ENCODE peak calls at places on chromosomes 13 and 19, in five cellular contexts. B is heart right ventricle, U is left lung, X is A549, M is cardiac fibroblast. K is an unnamed sample.

GRCh38 chr13:42750858-42751257 is 30.5 kb upstream of the FAM216B start:
- DNase-seq in B (no peak), M (no peak), U (no peak), X (no peak), K (no peak)

GRCh38 chr19:43634516-43634876 is 5.2 kb downstream of the CADM4 start:
- DNase-seq in X (no peak), U (no peak), M (no peak), B (no peak), K (no peak)

GRCh38 chr13:87810391-87810801 is 139.2 kb downstream of the SLITRK5 start:
- DNase-seq in X (peak), U (no peak), M (no peak), B (no peak), K (no peak)

GRCh38 chr13:113914333-113915011 is 50.6 kb upstream of the GAS6 start:
- DNase-seq in U (no peak), X (no peak), M (no peak), B (no peak), K (no peak)

GRCh38 chr19:2552859-2553258 is 76.9 kb downstream of the GADD45B start:
- DNase-seq in B (no peak), U (no peak), M (peak), X (no peak), K (peak)

GRCh38 chr13:30785146-30785845 is 50.0 kb downstream of the ALOX5AP start:
- DNase-seq in M (no peak), B (no peak), U (no peak), X (no peak), K (no peak)

GRCh38 chr19:15323496-15324235 is 8.7 kb downstream of the BRD4 start:
- DNase-seq in U (no peak), B (peak), M (peak), X (no peak), K (peak)

GRCh38 chr19:5117421-5117820 is 148.5 kb downstream of the KDM4B start:
- DNase-seq in M (no peak), B (no peak), U (no peak), X (no peak), K (no peak)

GRCh38 chr13:51267581-51267980 is 45.4 kb downstream of the FAM124A start:
- DNase-seq in M (peak), X (no peak), B (no peak), U (no peak), K (no peak)

GRCh38 chr19:4896372-4896771 is 6.3 kb downstream of the ARRDC5 start:
- DNase-seq in U (no peak), B (no peak), X (peak), M (peak), K (peak)

GRCh38 chr13:18998389-18998788 is 183.2 kb downstream of the TUBA3C start:
- DNase-seq in U (no peak), X (no peak), B (no peak), M (no peak), K (no peak)

GRCh38 chr13:74111901-74112824 is 22.0 kb downstream of the KLF12 start:
- DNase-seq in M (no peak), U (no peak), X (no peak), B (no peak), K (no peak)

GRCh38 chr13:24511019-24511823 is 1.4 kb downstream of the PARP4 start:
- DNase-seq in B (no peak), M (peak), U (no peak), X (peak), K (peak)

GRCh38 chr13:76708138-76708537 is 178.1 kb downstream of the KCTD12 start:
- DNase-seq in U (no peak), M (no peak), X (no peak), B (no peak), K (no peak)

GRCh38 chr19:6613711-6614110 is 22.8 kb upstream of the CD70 start:
- DNase-seq in X (no peak), U (no peak), B (no peak), M (peak), K (no peak)

GRCh38 chr13:75050419-75051066 is 431.4 kb downstream of the TBC1D4 start:
- DNase-seq in X (no peak), U (no peak), B (no peak), M (peak), K (no peak)

GRCh38 chr19:4064551-4065260 is 2.0 kb downstream of the ZBTB7A start:
- DNase-seq in U (peak), X (no peak), B (peak), M (no peak), K (peak)

GRCh38 chr19:16519230-16519687 is 23.0 kb downstream of the CHERP start:
- DNase-seq in U (no peak), X (no peak), B (no peak), M (no peak), K (no peak)

GRCh38 chr19:55528030-55528801 is 8.7 kb downstream of the SBK2 start:
- DNase-seq in B (no peak), U (no peak), M (no peak), X (peak), K (no peak)

GRCh38 chr13:113178070-113178895 is 19.8 kb downstream of the PROZ start:
- DNase-seq in B (no peak), U (no peak), M (peak), X (no peak), K (no peak)

GRCh38 chr13:112032186-112032835 is 34.6 kb upstream of the SOX1 start:
- DNase-seq in M (peak), U (no peak), B (no peak), X (no peak), K (peak)

GRCh38 chr13:57878291-57878690 is 246.7 kb downstream of the PCDH17 start:
- DNase-seq in M (peak), U (no peak), X (no peak), B (no peak), K (no peak)

GRCh38 chr13:30394798-30395191 is 27.5 kb upstream of the UBE2L5 start:
- DNase-seq in X (no peak), M (peak), B (no peak), U (no peak), K (peak)

GRCh38 chr19:19120308-19121156 is 17.7 kb downstream of the TMEM161A start:
- DNase-seq in X (peak), U (peak), M (peak), B (peak), K (peak)

GRCh38 chr19:51830263-51830662 is 35.3 kb downstream of the FPR3 start:
- DNase-seq in M (peak), B (no peak), U (no peak), X (no peak), K (peak)

GRCh38 chr19:5155586-5156210 is 184.9 kb downstream of the PTPRS start:
- DNase-seq in M (no peak), U (no peak), B (no peak), X (no peak), K (no peak)

GRCh38 chr13:74683411-74683810 is 549.2 kb upstream of the KLF12 start:
- DNase-seq in M (peak), X (no peak), B (no peak), U (no peak), K (no peak)

GRCh38 chr13:111486331-111486730 is 165.9 kb downstream of the TEX29 start:
- DNase-seq in U (peak), X (no peak), M (no peak), B (no peak), K (no peak)

GRCh38 chr19:40555978-40556689 is 20.5 kb upstream of the SHKBP1 start:
- DNase-seq in X (no peak), B (no peak), U (no peak), M (no peak), K (no peak)

GRCh38 chr19:11335449-11336146 is 3.9 kb downstream of the RAB3D start:
- DNase-seq in X (no peak), M (no peak), B (no peak), U (no peak), K (no peak)

GRCh38 chr19:29385191-29385795 is 140.5 kb upstream of the VSTM2B start:
- DNase-seq in U (no peak), X (no peak), B (no peak), M (no peak), K (no peak)

GRCh38 chr13:79455331-79455730 is 25.6 kb upstream of the NDFIP2 start:
- DNase-seq in U (no peak), X (no peak), M (peak), B (no peak), K (no peak)

GRCh38 chr13:108549989-108550388 is 79.4 kb upstream of the MYO16 start:
- DNase-seq in M (no peak), B (no peak), X (no peak), U (no peak), K (no peak)

GRCh38 chr19:10192922-10193321 is 1.8 kb downstream of the DNMT1 start:
- DNase-seq in U (no peak), B (no peak), X (no peak), M (no peak), K (no peak)
- H3K4me3 ChIP-seq in U (no peak), B (no peak), X (peak), M (peak), K (peak)

GRCh38 chr19:35023428-35023827 is 6.8 kb upstream of the SCN1B start:
- DNase-seq in M (no peak), X (no peak), U (no peak), B (no peak), K (no peak)

GRCh38 chr19:35024095-35024494 is 6.2 kb upstream of the SCN1B start:
- DNase-seq in U (no peak), M (no peak), X (no peak), B (no peak), K (no peak)

GRCh38 chr19:35021016-35021415 is 9.3 kb upstream of the SCN1B start:
- DNase-seq in M (no peak), B (no peak), U (no peak), X (no peak), K (no peak)

GRCh38 chr19:35021596-35021995 is 8.7 kb upstream of the SCN1B start:
- DNase-seq in M (no peak), X (no peak), U (no peak), B (no peak), K (no peak)

DNA sequence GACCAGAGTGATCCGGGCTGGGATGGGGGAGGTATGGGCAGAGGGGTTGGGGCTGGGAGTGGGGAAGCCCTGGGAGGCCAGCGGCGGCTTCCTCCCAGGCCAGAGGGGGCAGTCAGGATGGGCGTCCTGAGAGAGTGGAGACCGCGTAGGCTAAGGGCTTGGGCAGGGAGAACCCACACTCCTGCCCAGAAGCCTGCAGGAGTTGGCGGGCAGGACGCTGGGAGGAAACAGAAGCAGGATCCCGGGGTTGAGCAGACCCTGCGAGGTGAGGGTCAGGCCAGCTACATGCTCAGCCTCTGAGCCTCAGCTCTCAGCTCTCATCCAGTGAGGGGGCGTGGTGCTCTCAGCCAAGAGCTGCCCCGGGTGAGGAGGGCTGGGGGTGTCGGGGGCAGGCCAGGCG is 7.8 kb upstream of the SCN1B start:
- DNase-seq in B (no peak), M (no peak), U (no peak), X (no peak), K (no peak)
- TF ChIP-seq CTCF in B (no peak), M (no peak), U (no peak), X (no peak), K (no peak)

GRCh38 chr13:106274551-106275208 is 260.8 kb downstream of the EFNB2 start:
- DNase-seq in M (peak), B (no peak), U (no peak), X (no peak), K (no peak)

GRCh38 chr13:106275441-106276032 is 259.9 kb downstream of the EFNB2 start:
- DNase-seq in X (no peak), U (no peak), M (no peak), B (no peak), K (no peak)

GRCh38 chr13:106276876-106277275 is 258.6 kb downstream of the EFNB2 start:
- DNase-seq in B (no peak), X (no peak), M (no peak), U (no peak), K (no peak)

GRCh38 chr13:106281426-106281825 is 254.0 kb downstream of the EFNB2 start:
- DNase-seq in M (no peak), U (no peak), X (no peak), B (no peak), K (no peak)

GRCh38 chr13:106277483-106278154 is 257.8 kb downstream of the EFNB2 start:
- DNase-seq in B (peak), M (no peak), X (no peak), U (no peak), K (no peak)
- H3K4me3 ChIP-seq in B (peak), M (no peak), X (no peak), U (no peak), K (no peak)

DNA sequence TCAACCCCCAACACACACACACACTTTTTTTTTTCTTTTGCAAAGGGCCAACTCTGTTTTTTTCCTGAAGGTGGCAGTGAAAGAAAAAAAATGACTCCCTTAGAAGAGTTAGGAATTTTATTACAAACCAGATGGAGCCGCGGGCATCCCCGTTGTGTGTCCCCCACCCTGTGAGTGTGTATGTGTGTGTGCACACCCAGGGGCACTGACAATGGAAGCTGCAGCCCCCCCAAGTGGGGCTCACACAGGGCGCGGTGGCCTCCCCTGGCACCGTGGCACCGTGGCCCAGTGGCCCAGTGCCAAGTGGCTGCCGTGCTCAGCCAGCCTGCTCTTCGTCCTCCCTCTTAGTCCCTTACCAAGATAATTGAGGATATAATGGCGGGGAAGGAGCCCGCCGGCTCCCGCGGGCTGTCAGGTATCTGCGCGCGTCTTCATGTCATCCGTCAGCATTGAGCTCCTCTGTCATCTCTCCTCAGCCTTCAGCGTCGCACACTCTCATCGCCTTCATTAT is 314.1 kb downstream of the ZNF536 start:
- DNase-seq in X (no peak), M (peak), B (no peak), U (no peak), K (no peak)
- TF ChIP-seq CTCF in X (peak), M (peak), B (no peak), U (no peak), K (no peak)

GRCh38 chr19:52993342-52994178 is 20.2 kb upstream of the ERVV-1 start:
- DNase-seq in B (peak), X (peak), U (peak), M (peak), K (peak)
- H3K4me3 ChIP-seq in B (peak), X (no peak), U (peak), M (peak), K (peak)

DNA sequence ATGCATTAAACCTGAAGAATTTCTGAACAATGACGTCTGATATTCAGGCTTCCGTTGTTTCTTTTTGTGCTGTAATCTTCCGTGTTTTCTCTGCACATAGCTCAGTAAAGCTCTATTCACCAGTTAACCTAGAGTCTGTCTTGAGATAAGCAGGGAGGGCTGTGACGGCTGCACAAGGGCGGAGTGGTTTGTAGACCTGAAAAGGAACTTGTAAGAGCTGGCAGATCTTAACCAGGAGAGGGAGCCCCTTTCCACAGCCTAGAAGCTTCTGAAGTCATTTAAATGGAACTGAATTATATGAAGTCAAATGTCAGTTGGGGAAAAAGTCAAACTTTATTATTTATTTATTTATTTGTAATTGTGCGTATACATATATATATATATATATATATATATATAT is 27.5 kb downstream of the DPRX start:
- DNase-seq in M (peak), X (peak), B (no peak), U (no peak), K (peak)
- TF ChIP-seq CTCF in M (peak), X (no peak), B (peak), U (peak), K (peak)

GRCh38 chr19:17948967-17949930 is 16.4 kb downstream of the CCDC124 start:
- DNase-seq in X (no peak), B (no peak), M (no peak), U (no peak), K (no peak)
- H3K4me3 ChIP-seq in X (no peak), B (peak), M (no peak), U (no peak), K (no peak)

DNA sequence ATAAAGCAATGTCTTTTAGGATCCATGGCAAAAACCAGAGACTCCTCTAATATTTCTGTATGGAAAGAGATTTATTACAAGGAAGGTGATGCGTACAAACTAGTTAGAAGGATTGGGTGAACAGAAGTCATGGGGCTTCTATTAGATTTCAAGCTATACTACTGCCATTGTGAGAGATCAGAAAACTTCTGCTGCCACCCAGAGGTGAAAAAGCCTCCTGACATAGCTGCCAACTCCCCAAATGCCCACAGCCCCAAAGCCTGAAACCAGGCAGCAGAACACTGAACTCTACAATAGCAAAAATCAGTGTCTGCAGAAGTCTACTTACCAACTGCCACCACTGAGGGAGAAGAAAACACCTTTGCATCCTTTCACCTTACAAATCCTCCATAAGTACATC is 379.0 kb upstream of the MIR17HG start:
- DNase-seq in B (no peak), M (peak), X (peak), U (no peak), K (peak)
- TF ChIP-seq CTCF in B (peak), M (no peak), X (peak), U (peak), K (peak)